ENCODE peak calls at places on chromosomes 1 and 21, in six cellular contexts. H is tibial nerve, J is stomach, D is SK-N-SH, G is K562, C is sigmoid colon. Q is an unnamed sample.

GRCh38 chr1:108830119-108831008 is 26.5 kb downstream of the AKNAD1 start:
- DNase-seq in G (peak; percentile 74), C (peak; percentile 93), J (peak; percentile 60), D (peak; percentile 69), H (peak; percentile 69), Q (no peak)

GRCh38 chr1:230120949-230121381 is 53.9 kb downstream of the GALNT2 start:
- DNase-seq in D (peak; percentile 58), J (no peak), H (no peak), G (no peak), C (no peak), Q (no peak)

GRCh38 chr1:162388083-162388594 is 6.6 kb downstream of the C1orf226 start:
- DNase-seq in G (no peak), C (no peak), D (peak; percentile 7), J (no peak), H (no peak), Q (no peak)

GRCh38 chr21:33308586-33309490 is 15.9 kb upstream of the IFNAR1 start:
- DNase-seq in C (no peak), H (no peak), D (peak; percentile 47), G (no peak), J (no peak), Q (no peak)

GRCh38 chr1:205449750-205450443 is 5.9 kb downstream of the BLACAT1 start:
- DNase-seq in H (no peak), J (peak; percentile 48), D (peak; percentile 52), G (peak; percentile 94), C (no peak), Q (peak; percentile 55)

GRCh38 chr1:115539736-115540135 is 102.0 kb upstream of the VANGL1 start:
- DNase-seq in C (no peak), D (no peak), H (no peak), G (no peak), J (no peak), Q (no peak)

GRCh38 chr1:187788686-187789085 is 959.9 kb downstream of the PLA2G4A start:
- DNase-seq in H (no peak), J (no peak), D (no peak), C (no peak), G (no peak), Q (no peak)

GRCh38 chr1:238677567-238677966 is 708.8 kb upstream of the CHRM3 start:
- DNase-seq in D (no peak), G (no peak), H (no peak), C (no peak), J (no peak), Q (no peak)

GRCh38 chr1:197868751-197869501 is 33.5 kb upstream of the C1orf53 start:
- DNase-seq in H (no peak), D (peak; percentile 24), J (no peak), G (peak; percentile 58), C (no peak), Q (no peak)

GRCh38 chr1:248872752-248873408 is 14.0 kb upstream of the ZNF692 start:
- DNase-seq in C (peak; percentile 86), H (no peak), G (peak; percentile 76), D (peak; percentile 68), J (peak; percentile 51), Q (peak; percentile 63)

GRCh38 chr1:36528361-36529349 is 45.9 kb upstream of the CSF3R start:
- DNase-seq in J (no peak), D (no peak), H (no peak), G (peak; percentile 28), C (peak; percentile 28), Q (no peak)

GRCh38 chr1:172764378-172764777 is 105.5 kb downstream of the FASLG start:
- DNase-seq in J (peak; percentile 27), G (no peak), C (no peak), D (no peak), H (no peak), Q (no peak)

GRCh38 chr1:219446288-219446687 is 166.6 kb downstream of the ZC3H11B start:
- DNase-seq in C (no peak), D (no peak), G (no peak), H (no peak), J (no peak), Q (no peak)

GRCh38 chr1:184643661-184644060 is 111.0 kb downstream of the EDEM3 start:
- DNase-seq in D (no peak), J (no peak), H (no peak), G (no peak), C (no peak), Q (no peak)

GRCh38 chr1:31702836-31703404 is 897 bp downstream of the COL16A1 start:
- DNase-seq in C (peak; percentile 65), G (no peak), D (peak; percentile 49), J (no peak), H (no peak), Q (no peak)

GRCh38 chr1:31706384-31707058 is 2.7 kb upstream of the COL16A1 start:
- DNase-seq in J (no peak), G (no peak), C (no peak), D (peak; percentile 85), H (no peak), Q (no peak)

GRCh38 chr1:31704261-31705079 is 653 bp upstream of the COL16A1 start:
- DNase-seq in C (peak; percentile 84), H (no peak), G (no peak), J (peak; percentile 81), D (peak; percentile 18), Q (peak; percentile 67)

GRCh38 chr1:31703431-31704260 is at the start of gene COL16A1:
- DNase-seq in J (peak; percentile 80), C (peak; percentile 96), H (peak; percentile 55), D (peak; percentile 85), G (peak; percentile 36), Q (peak; percentile 92)

DNA sequence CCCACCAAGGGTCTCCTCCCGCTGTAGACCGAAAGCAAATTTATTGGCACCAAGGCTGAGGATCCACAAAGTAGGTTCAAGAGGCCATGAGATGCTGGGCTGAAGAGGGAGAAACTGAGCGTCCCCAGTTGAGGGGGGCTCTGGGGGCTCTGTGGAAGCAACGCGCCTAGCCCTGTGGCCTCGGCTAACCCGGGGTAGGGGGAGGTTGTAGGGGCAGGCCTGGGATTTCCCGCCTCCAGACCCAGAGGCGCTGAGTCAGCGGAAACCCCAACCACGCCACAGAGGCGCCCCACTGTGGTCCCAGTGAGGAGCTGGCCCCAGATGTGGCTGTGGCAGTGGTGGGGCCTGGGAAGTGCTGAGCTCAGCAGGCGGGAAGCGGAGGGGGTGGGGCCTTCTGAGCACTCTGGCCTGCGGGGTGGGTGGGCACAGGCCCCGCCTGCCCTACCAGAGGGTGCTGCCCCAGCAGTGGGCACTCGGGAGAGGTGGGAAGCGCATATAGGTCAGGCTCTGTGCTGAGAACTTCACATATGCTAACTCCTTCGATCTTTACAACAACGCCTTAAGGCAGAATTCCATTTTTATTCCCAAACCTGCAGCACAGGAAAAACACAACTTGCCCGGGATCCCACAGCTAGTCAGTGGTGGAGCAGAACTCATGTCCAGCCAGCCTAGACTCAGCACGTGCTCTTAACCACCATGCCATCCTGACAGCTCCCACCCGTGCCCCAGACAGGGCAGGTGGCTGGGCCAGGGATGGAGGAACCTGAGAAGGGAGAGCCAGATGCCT is 1.5 kb upstream of the COL16A1 start:
- DNase-seq in G (peak; percentile 92), C (peak; percentile 90), H (peak; percentile 60), D (peak; percentile 62), J (peak; percentile 60), Q (peak; percentile 85)
- H3K4me3 ChIP-seq in G (no peak overlapping the region), C (peak overlapping the region; percentile 56), H (no peak overlapping the region), D (no peak overlapping the region), J (peak overlapping the region; percentile 47), Q (no peak overlapping the region)

GRCh38 chr1:52663716-52664115 is 30.7 kb downstream of the SHISAL2A start:
- DNase-seq in J (no peak), G (no peak), D (no peak), C (no peak), H (no peak), Q (no peak)

GRCh38 chr1:52659851-52660596 is 27.1 kb downstream of the SHISAL2A start:
- DNase-seq in G (no peak), D (no peak), J (no peak), H (no peak), C (no peak), Q (no peak)

GRCh38 chr1:52660807-52661206 is 27.8 kb downstream of the SHISAL2A start:
- DNase-seq in C (no peak), J (no peak), D (no peak), G (no peak), H (no peak), Q (no peak)

GRCh38 chr1:52665173-52666020 is 32.4 kb downstream of the SHISAL2A start:
- DNase-seq in J (no peak), G (no peak), H (no peak), D (no peak), C (no peak), Q (no peak)

GRCh38 chr1:52662645-52663313 is 29.8 kb downstream of the SHISAL2A start:
- DNase-seq in H (no peak), D (peak; percentile 40), G (no peak), C (no peak), J (no peak), Q (no peak)
- TF ChIP-seq EP300 in H (no peak), D (no peak), G (no peak), C (no peak), J (no peak), Q (no peak)

GRCh38 chr21:18370292-18370691 is 33.3 kb downstream of the TMPRSS15 start:
- DNase-seq in G (no peak), H (no peak), J (no peak), D (no peak), C (no peak), Q (no peak)

GRCh38 chr21:18369115-18369514 is 34.5 kb downstream of the TMPRSS15 start:
- DNase-seq in H (no peak), C (no peak), D (peak; percentile 15), J (no peak), G (no peak), Q (no peak)

GRCh38 chr21:18373631-18374030 is 30.0 kb downstream of the TMPRSS15 start:
- DNase-seq in J (no peak), C (no peak), H (no peak), G (no peak), D (no peak), Q (no peak)

GRCh38 chr21:18368193-18368592 is 35.4 kb downstream of the TMPRSS15 start:
- DNase-seq in J (no peak), C (no peak), H (no peak), G (no peak), D (no peak), Q (no peak)
- H3K4me3 ChIP-seq in J (no peak overlapping the region), C (no peak overlapping the region), H (no peak overlapping the region), G (no peak overlapping the region), D (no peak overlapping the region), Q (no peak overlapping the region)

GRCh38 chr1:212560933-212561460 is 47.6 kb upstream of the ATF3 start:
- DNase-seq in G (no peak), C (no peak), J (no peak), D (no peak), H (no peak), Q (no peak)

GRCh38 chr1:212562771-212563170 is 45.8 kb upstream of the ATF3 start:
- DNase-seq in C (no peak), J (no peak), G (no peak), D (no peak), H (no peak), Q (no peak)

GRCh38 chr1:212558665-212559480 is 49.7 kb upstream of the ATF3 start:
- DNase-seq in C (peak; percentile 97), J (peak; percentile 97), D (peak; percentile 97), H (peak; percentile 93), G (peak; percentile 98), Q (peak; percentile 93)

GRCh38 chr1:212559929-212560328 is 48.6 kb upstream of the ATF3 start:
- DNase-seq in H (no peak), J (no peak), G (no peak), C (no peak), D (no peak), Q (peak; percentile 40)

DNA sequence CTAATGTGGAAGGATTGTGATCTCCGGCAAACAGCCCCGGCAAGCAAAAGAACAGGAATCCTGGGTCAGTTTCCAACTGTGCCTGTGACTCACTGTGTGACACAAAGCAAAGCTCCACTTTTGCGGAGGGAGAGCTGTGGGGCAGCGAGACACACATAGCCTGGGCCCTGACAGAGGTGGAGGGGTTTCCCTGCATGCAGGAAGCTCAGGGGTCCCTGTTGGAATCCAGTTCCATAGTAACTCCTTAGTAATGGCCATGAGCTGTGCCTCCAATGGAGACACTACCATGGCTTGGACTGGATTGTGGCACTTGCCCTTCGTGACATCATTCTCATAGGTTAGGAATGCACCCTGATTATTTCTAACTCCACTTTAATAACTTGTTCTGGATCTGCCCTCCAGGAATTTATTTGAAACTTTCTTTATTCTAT is 47.0 kb upstream of the ATF3 start:
- DNase-seq in C (no peak), D (no peak), G (no peak), H (no peak), J (no peak), Q (no peak)
- TF ChIP-seq EP300 in C (no peak), D (no peak), G (no peak), H (no peak), J (no peak), Q (no peak)